ENCODE peak calls at places on chromosomes 11 and 22, in nine cellular contexts. One of them, this sample, is unnamed.

GRCh38 chr11:76329983-76330382 is 50.9 kb downstream of the THAP12 start:
- DNase-seq in Peyer's patch: no peak
- DNase-seq in NCI-H526: no peak
- DNase-seq in activated T-cell treated with anti-CD3 and anti-CD28 coated beads for 1 hour: no peak
- DNase-seq in T-cell: no peak
- DNase-seq in left ventricle myocardium inferior: no peak
- DNase-seq in ELR: no peak
- DNase-seq in SIG-M5: no peak
- DNase-seq in Ammon's horn: no peak
- DNase-seq in this sample: no peak

GRCh38 chr22:26845016-26845728 is 187.8 kb downstream of the MIAT start:
- DNase-seq in Peyer's patch: no peak
- DNase-seq in NCI-H526: no peak
- DNase-seq in activated T-cell treated with anti-CD3 and anti-CD28 coated beads for 1 hour: no peak
- DNase-seq in T-cell: no peak
- DNase-seq in left ventricle myocardium inferior: no peak
- DNase-seq in ELR: no peak
- DNase-seq in SIG-M5: no peak
- DNase-seq in Ammon's horn: peak
- DNase-seq in this sample: no peak

GRCh38 chr11:39367526-39367925 is 2091.9 kb downstream of the LRRC4C start:
- DNase-seq in Peyer's patch: no peak
- DNase-seq in NCI-H526: no peak
- DNase-seq in activated T-cell treated with anti-CD3 and anti-CD28 coated beads for 1 hour: no peak
- DNase-seq in T-cell: no peak
- DNase-seq in left ventricle myocardium inferior: no peak
- DNase-seq in ELR: no peak
- DNase-seq in SIG-M5: no peak
- DNase-seq in Ammon's horn: no peak
- DNase-seq in this sample: no peak

GRCh38 chr11:61061081-61061826 is 41.0 kb upstream of the CD5 start:
- DNase-seq in Peyer's patch: peak
- DNase-seq in NCI-H526: no peak
- DNase-seq in activated T-cell treated with anti-CD3 and anti-CD28 coated beads for 1 hour: peak
- DNase-seq in T-cell: peak
- DNase-seq in left ventricle myocardium inferior: no peak
- DNase-seq in ELR: peak
- DNase-seq in SIG-M5: peak
- DNase-seq in Ammon's horn: no peak
- DNase-seq in this sample: no peak

GRCh38 chr11:279040-279965 is 1.1 kb downstream of the NLRP6 start:
- DNase-seq in Peyer's patch: peak
- DNase-seq in NCI-H526: no peak
- DNase-seq in activated T-cell treated with anti-CD3 and anti-CD28 coated beads for 1 hour: no peak
- DNase-seq in T-cell: no peak
- DNase-seq in left ventricle myocardium inferior: no peak
- DNase-seq in ELR: no peak
- DNase-seq in SIG-M5: no peak
- DNase-seq in Ammon's horn: no peak
- DNase-seq in this sample: no peak

GRCh38 chr11:73274722-73275380 is 2.7 kb downstream of the P2RY6 start:
- DNase-seq in Peyer's patch: peak
- DNase-seq in NCI-H526: no peak
- DNase-seq in activated T-cell treated with anti-CD3 and anti-CD28 coated beads for 1 hour: no peak
- DNase-seq in T-cell: no peak
- DNase-seq in left ventricle myocardium inferior: no peak
- DNase-seq in ELR: no peak
- DNase-seq in SIG-M5: no peak
- DNase-seq in Ammon's horn: no peak
- DNase-seq in this sample: no peak

GRCh38 chr11:118198370-118198769 is 21.9 kb upstream of the SCN2B start:
- DNase-seq in Peyer's patch: peak
- DNase-seq in NCI-H526: peak
- DNase-seq in activated T-cell treated with anti-CD3 and anti-CD28 coated beads for 1 hour: peak
- DNase-seq in T-cell: peak
- DNase-seq in left ventricle myocardium inferior: peak
- DNase-seq in ELR: peak
- DNase-seq in SIG-M5: no peak
- DNase-seq in Ammon's horn: peak
- DNase-seq in this sample: no peak

GRCh38 chr11:103529217-103529684 is 420.0 kb downstream of the DYNC2H1 start:
- DNase-seq in Peyer's patch: no peak
- DNase-seq in NCI-H526: no peak
- DNase-seq in activated T-cell treated with anti-CD3 and anti-CD28 coated beads for 1 hour: no peak
- DNase-seq in T-cell: no peak
- DNase-seq in left ventricle myocardium inferior: no peak
- DNase-seq in ELR: peak
- DNase-seq in SIG-M5: no peak
- DNase-seq in Ammon's horn: no peak
- DNase-seq in this sample: peak

GRCh38 chr11:106794058-106794457 is 224.2 kb downstream of the GUCY1A2 start:
- DNase-seq in Peyer's patch: no peak
- DNase-seq in NCI-H526: no peak
- DNase-seq in activated T-cell treated with anti-CD3 and anti-CD28 coated beads for 1 hour: no peak
- DNase-seq in T-cell: no peak
- DNase-seq in left ventricle myocardium inferior: no peak
- DNase-seq in ELR: no peak
- DNase-seq in SIG-M5: no peak
- DNase-seq in Ammon's horn: no peak
- DNase-seq in this sample: no peak

GRCh38 chr11:110433393-110434333 is 3.9 kb downstream of the FDX1 start:
- DNase-seq in Peyer's patch: no peak
- DNase-seq in NCI-H526: peak
- DNase-seq in activated T-cell treated with anti-CD3 and anti-CD28 coated beads for 1 hour: no peak
- DNase-seq in T-cell: no peak
- DNase-seq in left ventricle myocardium inferior: no peak
- DNase-seq in ELR: peak
- DNase-seq in SIG-M5: no peak
- DNase-seq in Ammon's horn: no peak
- DNase-seq in this sample: no peak

GRCh38 chr11:6637871-6638270 is 17.7 kb downstream of the DCHS1 start:
- DNase-seq in Peyer's patch: no peak
- DNase-seq in NCI-H526: no peak
- DNase-seq in activated T-cell treated with anti-CD3 and anti-CD28 coated beads for 1 hour: no peak
- DNase-seq in T-cell: no peak
- DNase-seq in left ventricle myocardium inferior: no peak
- DNase-seq in ELR: peak
- DNase-seq in SIG-M5: no peak
- DNase-seq in Ammon's horn: peak
- DNase-seq in this sample: no peak

GRCh38 chr11:31767665-31768064 is 43.5 kb downstream of the PAX6 start:
- DNase-seq in Peyer's patch: no peak
- DNase-seq in NCI-H526: no peak
- DNase-seq in activated T-cell treated with anti-CD3 and anti-CD28 coated beads for 1 hour: no peak
- DNase-seq in T-cell: no peak
- DNase-seq in left ventricle myocardium inferior: no peak
- DNase-seq in ELR: no peak
- DNase-seq in SIG-M5: no peak
- DNase-seq in Ammon's horn: no peak
- DNase-seq in this sample: no peak

GRCh38 chr11:94750319-94751215 is 17.6 kb upstream of the AMOTL1 start:
- DNase-seq in Peyer's patch: no peak
- DNase-seq in NCI-H526: no peak
- DNase-seq in activated T-cell treated with anti-CD3 and anti-CD28 coated beads for 1 hour: no peak
- DNase-seq in T-cell: no peak
- DNase-seq in left ventricle myocardium inferior: no peak
- DNase-seq in ELR: no peak
- DNase-seq in SIG-M5: no peak
- DNase-seq in Ammon's horn: no peak
- DNase-seq in this sample: no peak

GRCh38 chr11:1007279-1007678 is 29.2 kb downstream of the MUC6 start:
- DNase-seq in Peyer's patch: no peak
- DNase-seq in NCI-H526: no peak
- DNase-seq in activated T-cell treated with anti-CD3 and anti-CD28 coated beads for 1 hour: no peak
- DNase-seq in T-cell: no peak
- DNase-seq in left ventricle myocardium inferior: no peak
- DNase-seq in ELR: no peak
- DNase-seq in SIG-M5: no peak
- DNase-seq in Ammon's horn: no peak
- DNase-seq in this sample: no peak